ENCODE peak calls at places on chromosomes 11 and 22, in four cellular contexts. Z, Q, E and S are unnamed samples.

GRCh38 chr22:49323751-49324415 is 503.8 kb downstream of the BRD1 start:
- DNase-seq in Z (no peak), Q (no peak), E (no peak), S (no peak)

GRCh38 chr11:104036603-104037394 is at the start of gene DDI1:
- DNase-seq in Z (no peak), Q (no peak), E (no peak), S (no peak)

GRCh38 chr11:122093731-122094130 is 22.3 kb downstream of the BLID start:
- DNase-seq in Z (no peak), Q (no peak), E (peak; percentile 83), S (no peak)

GRCh38 chr22:38433871-38434270 is 21.1 kb downstream of the KCNJ4 start:
- DNase-seq in Z (no peak), Q (no peak), E (no peak), S (no peak)

GRCh38 chr11:2724653-2725366 is 25.0 kb upstream of the KCNQ1OT1 start:
- DNase-seq in Z (no peak), Q (no peak), E (no peak), S (no peak)

GRCh38 chr11:122229611-122230386 is 113.8 kb upstream of the BLID start:
- DNase-seq in Z (peak; percentile 15), Q (no peak), E (no peak), S (no peak)

GRCh38 chr22:49771266-49772065 is 56.2 kb downstream of the BRD1 start:
- DNase-seq in Z (no peak), Q (no peak), E (no peak), S (no peak)

GRCh38 chr22:24768537-24769374 is 5.8 kb downstream of the PIWIL3 start:
- DNase-seq in Z (peak; percentile 90), Q (peak; percentile 68), E (peak; percentile 76), S (peak; percentile 16)

GRCh38 chr11:65381721-65382035 is 768 bp downstream of the SLC25A45 start:
- DNase-seq in Z (no peak), Q (no peak), E (no peak), S (peak; percentile 39)

GRCh38 chr11:6794637-6795036 is 4.9 kb downstream of the OR6A2 start:
- DNase-seq in Z (no peak), Q (no peak), E (no peak), S (no peak)

GRCh38 chr11:65764434-65764833 is 16.3 kb downstream of the AP5B1 start:
- DNase-seq in Z (no peak), Q (no peak), E (no peak), S (no peak)

GRCh38 chr11:75242722-75243600 is 2.4 kb downstream of the TPBGL start:
- DNase-seq in Z (no peak), Q (no peak), E (no peak), S (no peak)

GRCh38 chr22:27133951-27134664 is 476.7 kb downstream of the MIAT start:
- DNase-seq in Z (no peak), Q (peak; percentile 73), E (peak; percentile 86), S (peak; percentile 37)

GRCh38 chr11:60193687-60194433 is 11.0 kb upstream of the MS4A6A start:
- DNase-seq in Z (peak; percentile 69), Q (peak; percentile 60), E (peak; percentile 11), S (no peak)

GRCh38 chr11:72221386-72221785 is 3.2 kb upstream of the INPPL1 start:
- DNase-seq in Z (no peak), Q (no peak), E (no peak), S (peak; percentile 16)

GRCh38 chr22:41885576-41885975 is 29.3 kb downstream of the SHISA8 start:
- DNase-seq in Z (no peak), Q (no peak), E (no peak), S (no peak)

GRCh38 chr11:8692417-8692816 is 9.8 kb downstream of the RPL27A start:
- DNase-seq in Z (no peak), Q (no peak), E (no peak), S (no peak)

GRCh38 chr11:72519220-72519881 is 85.0 kb upstream of the CLPB start:
- DNase-seq in Z (no peak), Q (no peak), E (peak; percentile 12), S (no peak)

GRCh38 chr11:18524248-18524647 is 2.5 kb downstream of the TSG101 start:
- DNase-seq in Z (no peak), Q (no peak), E (no peak), S (no peak)

GRCh38 chr11:1548221-1549070 is 23.6 kb downstream of the DUSP8 start:
- DNase-seq in Z (peak; percentile 95), Q (peak; percentile 71), E (peak; percentile 42), S (peak; percentile 75)

GRCh38 chr11:98495601-98496000 is 525.1 kb upstream of the CNTN5 start:
- DNase-seq in Z (no peak), Q (no peak), E (no peak), S (no peak)

GRCh38 chr11:17148536-17148935 is 59.2 kb downstream of the PIK3C2A start:
- DNase-seq in Z (no peak), Q (no peak), E (peak; percentile 71), S (no peak)

GRCh38 chr11:69489746-69490365 is 8.4 kb downstream of the LINC01488 start:
- DNase-seq in Z (no peak), Q (no peak), E (no peak), S (no peak)

GRCh38 chr11:3840870-3841425 is at the start of gene RHOG:
- DNase-seq in Z (peak; percentile 77), Q (peak; percentile 87), E (peak; percentile 76), S (peak; percentile 71)

GRCh38 chr11:36165638-36166389 is 123.4 kb downstream of the COMMD9 start:
- DNase-seq in Z (no peak), Q (no peak), E (peak; percentile 24), S (no peak)

GRCh38 chr11:69216609-69217008 is 60.9 kb downstream of the SMIM38 start:
- DNase-seq in Z (no peak), Q (no peak), E (peak; percentile 22), S (no peak)

GRCh38 chr22:20661473-20661872 is 112.4 kb upstream of the SERPIND1 start:
- DNase-seq in Z (no peak), Q (no peak), E (no peak), S (no peak)

DNA sequence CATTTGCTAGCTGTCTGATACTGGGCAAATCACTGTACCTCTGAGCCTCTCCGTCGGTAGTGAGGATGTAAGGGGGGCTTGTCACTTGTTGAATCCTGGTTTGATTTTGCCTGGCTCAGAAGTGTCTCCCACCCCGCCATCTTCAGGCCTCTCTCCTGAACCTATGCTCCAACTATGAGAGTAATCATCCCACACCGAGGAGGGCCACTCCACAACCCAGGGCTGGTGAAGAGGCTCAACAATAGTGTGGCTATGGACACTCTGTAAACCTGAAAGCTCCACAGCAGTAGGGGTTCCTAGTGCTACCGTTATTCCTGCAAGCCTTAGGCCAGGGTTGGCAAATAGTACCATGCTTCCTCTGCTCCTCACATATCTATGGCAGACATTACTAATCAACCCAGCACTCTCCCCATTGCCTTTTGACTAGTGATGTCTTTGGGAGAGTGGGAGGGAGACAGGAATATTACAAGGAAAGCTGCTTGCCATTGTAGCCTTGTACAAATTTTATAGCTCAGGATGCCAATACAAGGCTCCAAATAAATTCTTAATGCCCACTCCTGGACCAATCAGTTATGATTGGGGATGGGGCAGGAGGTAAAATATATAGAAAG is 134.0 kb upstream of the TEAD1 start:
- DNase-seq in Z (no peak), Q (peak; percentile 38), E (peak; percentile 73), S (no peak)
- TF ChIP-seq POLR2A in Z (no peak), Q (no peak), E (no peak), S (no peak)

DNA sequence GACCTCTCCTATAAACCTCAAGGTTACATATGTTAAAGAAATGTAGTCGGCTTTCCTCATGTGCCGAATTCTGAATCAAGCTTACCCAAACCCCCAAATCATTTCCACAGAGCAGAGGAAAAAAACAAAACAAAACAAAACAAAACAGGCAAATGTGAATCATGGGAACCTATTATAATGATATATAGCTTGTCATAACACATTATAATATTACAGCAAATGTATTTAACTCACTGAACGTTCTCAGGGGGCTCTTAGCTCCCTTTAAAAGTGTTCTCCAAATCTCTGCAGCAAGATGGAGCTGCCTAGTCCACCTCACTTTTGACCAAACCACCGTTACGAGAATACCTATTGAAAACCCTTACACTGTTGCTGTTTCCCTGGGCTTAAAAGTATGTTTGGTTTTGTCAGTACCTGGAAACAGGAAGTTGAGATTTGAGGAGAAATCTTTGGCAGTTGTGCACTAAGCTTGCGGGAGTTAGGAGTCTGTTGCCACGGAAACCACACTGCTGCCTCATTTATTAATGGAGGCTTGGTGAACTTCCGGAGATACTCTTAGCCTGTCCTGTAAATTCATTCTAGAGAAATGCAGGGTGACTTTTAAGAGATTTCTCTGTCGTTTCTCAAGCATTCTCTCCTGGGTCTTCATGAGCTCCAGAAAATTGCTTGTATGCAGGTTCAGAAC is 167.0 kb upstream of the RASSF10 start:
- DNase-seq in Z (peak; percentile 72), Q (peak; percentile 61), E (peak; percentile 84), S (no peak)
- H3K4me1 ChIP-seq in Z (peaks cover 64% of the 10 kb centered on the region), Q (peaks cover 77% of the 10 kb centered on the region), E (peaks cover 25% of the 10 kb centered on the region), S (peaks cover 80% of the 10 kb centered on the region)

DNA sequence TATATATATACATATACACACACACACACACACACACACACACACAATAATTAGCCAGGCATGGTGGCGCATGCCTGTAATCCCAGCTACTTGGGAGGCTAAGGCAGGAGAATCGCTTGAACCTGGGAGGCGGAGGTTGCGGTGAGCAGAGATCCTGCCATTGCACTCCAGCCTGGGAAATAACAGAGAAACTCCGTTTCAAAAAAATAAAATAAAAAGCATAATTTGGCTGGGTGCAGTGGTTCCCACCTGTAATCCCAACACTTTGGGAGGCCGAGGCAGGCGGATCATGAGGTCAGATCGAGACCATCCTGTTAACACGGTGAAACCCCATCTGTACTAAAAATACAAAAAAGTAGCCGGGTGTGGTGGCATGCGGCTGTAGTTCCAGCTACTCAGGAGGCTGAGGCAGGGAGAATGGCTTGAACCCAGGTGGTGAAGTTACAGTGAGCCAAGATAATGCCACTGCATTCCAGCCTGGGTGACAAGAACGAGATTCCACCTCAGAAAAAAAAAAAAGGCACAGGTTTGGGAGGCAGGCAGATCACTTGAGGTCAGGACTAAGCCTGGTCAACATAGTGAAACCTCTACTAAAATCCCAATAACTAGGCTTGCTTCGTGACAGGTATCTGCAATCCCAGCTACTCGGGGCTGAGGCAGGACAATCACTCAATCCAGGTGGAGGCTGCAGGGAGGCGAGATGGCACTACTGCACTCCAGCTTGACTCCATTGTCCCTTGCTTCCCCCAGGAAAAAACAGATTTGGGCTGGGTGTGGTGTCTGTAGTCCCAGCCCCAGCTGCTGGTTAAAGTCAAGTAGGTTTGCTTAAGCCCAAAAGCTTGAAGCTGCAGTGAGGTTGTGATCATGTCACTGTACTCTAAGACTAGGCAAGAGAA is 11.8 kb upstream of the WDR74 start:
- DNase-seq in Z (no peak), Q (peak; percentile 51), E (no peak), S (no peak)
- TF ChIP-seq POLR2A in Z (no peak), Q (peak; percentile 18), E (no peak), S (no peak)

DNA sequence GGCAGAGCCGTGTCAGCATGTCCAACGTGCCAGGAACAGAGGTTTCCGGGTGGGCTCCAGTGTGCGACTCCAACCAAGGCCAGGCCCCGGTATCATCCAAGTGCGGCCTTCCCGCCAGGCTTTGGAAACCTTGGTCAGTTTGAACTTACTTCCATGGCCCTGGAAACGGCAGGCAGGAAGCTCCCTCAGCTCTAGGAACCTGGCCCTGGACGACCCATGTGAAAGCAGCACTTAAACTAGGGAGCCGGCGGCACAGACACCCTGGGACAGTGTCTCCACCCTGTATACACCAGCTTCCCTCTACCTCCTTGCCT is 65.2 kb downstream of the MYH9 start:
- DNase-seq in Z (no peak), Q (no peak), E (no peak), S (no peak)
- H3K4me1 ChIP-seq in Z (peaks cover 13% of the 10 kb centered on the region), Q (peaks cover 30% of the 10 kb centered on the region), E (peaks cover 35% of the 10 kb centered on the region), S (peaks cover 51% of the 10 kb centered on the region)